ENCODE peak calls at places on chromosomes 16 and 17, in six cellular contexts. One of them, this sample, is unnamed.
A peak's percentile ranks its signal among the peaks of the same experiment; 100 is the strongest.

GRCh38 chr17:79355186-79355585 is 255.7 kb downstream of the RBFOX3 start:
- DNase-seq in NCI-H1930: no peak
- DNase-seq in mesothelial cell of epicardium: no peak
- DNase-seq in CD8-positive, alpha-beta memory T cell: no peak
- DNase-seq in WTC11: no peak
- DNase-seq in NCI-H1694: no peak
- DNase-seq in this sample: no peak

GRCh38 chr17:41681776-41682175 is 6.9 kb upstream of the EIF1 start:
- DNase-seq in NCI-H1930: no peak
- DNase-seq in mesothelial cell of epicardium: no peak
- DNase-seq in CD8-positive, alpha-beta memory T cell: no peak
- DNase-seq in WTC11: no peak
- DNase-seq in NCI-H1694: no peak
- DNase-seq in this sample: no peak

GRCh38 chr16:27920391-27920891 is 143.1 kb downstream of the GSG1L start:
- DNase-seq in NCI-H1930: no peak
- DNase-seq in mesothelial cell of epicardium: no peak
- DNase-seq in CD8-positive, alpha-beta memory T cell: no peak
- DNase-seq in WTC11: peak; percentile 67
- DNase-seq in NCI-H1694: peak; percentile 88
- DNase-seq in this sample: peak; percentile 57

GRCh38 chr17:14325618-14326167 is 24.8 kb downstream of the HS3ST3B1 start:
- DNase-seq in NCI-H1930: no peak
- DNase-seq in mesothelial cell of epicardium: no peak
- DNase-seq in CD8-positive, alpha-beta memory T cell: no peak
- DNase-seq in WTC11: no peak
- DNase-seq in NCI-H1694: no peak
- DNase-seq in this sample: no peak

GRCh38 chr17:38705803-38706624 is 941 bp downstream of the MLLT6 start:
- DNase-seq in NCI-H1930: no peak
- DNase-seq in mesothelial cell of epicardium: no peak
- DNase-seq in CD8-positive, alpha-beta memory T cell: no peak
- DNase-seq in WTC11: peak; percentile 63
- DNase-seq in NCI-H1694: no peak
- DNase-seq in this sample: peak; percentile 77

GRCh38 chr17:82548681-82549303 is 29.3 kb downstream of the FOXK2 start:
- DNase-seq in NCI-H1930: no peak
- DNase-seq in mesothelial cell of epicardium: no peak
- DNase-seq in CD8-positive, alpha-beta memory T cell: no peak
- DNase-seq in WTC11: no peak
- DNase-seq in NCI-H1694: no peak
- DNase-seq in this sample: no peak

GRCh38 chr17:65328567-65328966 is 191.4 kb downstream of the RGS9 start:
- DNase-seq in NCI-H1930: no peak
- DNase-seq in mesothelial cell of epicardium: no peak
- DNase-seq in CD8-positive, alpha-beta memory T cell: no peak
- DNase-seq in WTC11: no peak
- DNase-seq in NCI-H1694: no peak
- DNase-seq in this sample: no peak

GRCh38 chr17:53749178-53749577 is 73.5 kb upstream of the KIF2B start:
- DNase-seq in NCI-H1930: no peak
- DNase-seq in mesothelial cell of epicardium: no peak
- DNase-seq in CD8-positive, alpha-beta memory T cell: no peak
- DNase-seq in WTC11: no peak
- DNase-seq in NCI-H1694: peak; percentile 61
- DNase-seq in this sample: peak; percentile 3

GRCh38 chr17:46772879-46773620 is 45.4 kb downstream of the WNT3 start:
- DNase-seq in NCI-H1930: no peak
- DNase-seq in mesothelial cell of epicardium: no peak
- DNase-seq in CD8-positive, alpha-beta memory T cell: no peak
- DNase-seq in WTC11: peak; percentile 17
- DNase-seq in NCI-H1694: no peak
- DNase-seq in this sample: no peak

GRCh38 chr17:56886288-56886721 is 27.5 kb downstream of the TRIM25 start:
- DNase-seq in NCI-H1930: no peak
- DNase-seq in mesothelial cell of epicardium: no peak
- DNase-seq in CD8-positive, alpha-beta memory T cell: no peak
- DNase-seq in WTC11: no peak
- DNase-seq in NCI-H1694: no peak
- DNase-seq in this sample: no peak

GRCh38 chr17:62172492-62173291 is 107.6 kb upstream of the MED13 start:
- DNase-seq in NCI-H1930: no peak
- DNase-seq in mesothelial cell of epicardium: no peak
- DNase-seq in CD8-positive, alpha-beta memory T cell: no peak
- DNase-seq in WTC11: no peak
- DNase-seq in NCI-H1694: no peak
- DNase-seq in this sample: no peak

GRCh38 chr17:40821536-40821935 is 878 bp downstream of the KRT10 start:
- DNase-seq in NCI-H1930: no peak
- DNase-seq in mesothelial cell of epicardium: no peak
- DNase-seq in CD8-positive, alpha-beta memory T cell: no peak
- DNase-seq in WTC11: no peak
- DNase-seq in NCI-H1694: no peak
- DNase-seq in this sample: no peak

GRCh38 chr17:2796164-2797140 is at the start of gene RAP1GAP2:
- DNase-seq in NCI-H1930: no peak
- DNase-seq in mesothelial cell of epicardium: no peak
- DNase-seq in CD8-positive, alpha-beta memory T cell: peak; percentile 71
- DNase-seq in WTC11: no peak
- DNase-seq in NCI-H1694: no peak
- DNase-seq in this sample: no peak

GRCh38 chr16:51236583-51236982 is 85.5 kb upstream of the SALL1 start:
- DNase-seq in NCI-H1930: no peak
- DNase-seq in mesothelial cell of epicardium: no peak
- DNase-seq in CD8-positive, alpha-beta memory T cell: no peak
- DNase-seq in WTC11: no peak
- DNase-seq in NCI-H1694: no peak
- DNase-seq in this sample: peak; percentile 17

GRCh38 chr17:80007009-80007752 is 28.5 kb downstream of the TBC1D16 start:
- DNase-seq in NCI-H1930: no peak
- DNase-seq in mesothelial cell of epicardium: no peak
- DNase-seq in CD8-positive, alpha-beta memory T cell: no peak
- DNase-seq in WTC11: no peak
- DNase-seq in NCI-H1694: no peak
- DNase-seq in this sample: no peak

GRCh38 chr17:2070241-2071023 is 15.5 kb downstream of the HIC1 start:
- DNase-seq in NCI-H1930: no peak
- DNase-seq in mesothelial cell of epicardium: no peak
- DNase-seq in CD8-positive, alpha-beta memory T cell: no peak
- DNase-seq in WTC11: peak; percentile 58
- DNase-seq in NCI-H1694: no peak
- DNase-seq in this sample: no peak

GRCh38 chr16:6124136-6124535 is 1026.5 kb upstream of the EEF2KMT start:
- DNase-seq in NCI-H1930: no peak
- DNase-seq in mesothelial cell of epicardium: no peak
- DNase-seq in CD8-positive, alpha-beta memory T cell: no peak
- DNase-seq in WTC11: no peak
- DNase-seq in NCI-H1694: no peak
- DNase-seq in this sample: no peak

GRCh38 chr17:44084131-44084538 is 13.6 kb downstream of the G6PC3 start:
- DNase-seq in NCI-H1930: peak; percentile 16
- DNase-seq in mesothelial cell of epicardium: no peak
- DNase-seq in CD8-positive, alpha-beta memory T cell: no peak
- DNase-seq in WTC11: peak; percentile 69
- DNase-seq in NCI-H1694: no peak
- DNase-seq in this sample: no peak

GRCh38 chr17:80760501-80760900 is 215.9 kb downstream of the RPTOR start:
- DNase-seq in NCI-H1930: peak; percentile 77
- DNase-seq in mesothelial cell of epicardium: no peak
- DNase-seq in CD8-positive, alpha-beta memory T cell: no peak
- DNase-seq in WTC11: no peak
- DNase-seq in NCI-H1694: peak; percentile 72
- DNase-seq in this sample: no peak

GRCh38 chr16:52914428-52914827 is 138.3 kb downstream of the CHD9NB start:
- DNase-seq in NCI-H1930: no peak
- DNase-seq in mesothelial cell of epicardium: no peak
- DNase-seq in CD8-positive, alpha-beta memory T cell: no peak
- DNase-seq in WTC11: peak; percentile 36
- DNase-seq in NCI-H1694: no peak
- DNase-seq in this sample: no peak

GRCh38 chr16:63998-64913 is 8.2 kb downstream of the RHBDF1 start:
- DNase-seq in NCI-H1930: no peak
- DNase-seq in mesothelial cell of epicardium: no peak
- DNase-seq in CD8-positive, alpha-beta memory T cell: no peak
- DNase-seq in WTC11: no peak
- DNase-seq in NCI-H1694: no peak
- DNase-seq in this sample: no peak

GRCh38 chr17:7704601-7705268 is at the start of gene EFNB3:
- DNase-seq in NCI-H1930: peak; percentile 41
- DNase-seq in mesothelial cell of epicardium: peak; percentile 65
- DNase-seq in CD8-positive, alpha-beta memory T cell: no peak
- DNase-seq in WTC11: peak; percentile 79
- DNase-seq in NCI-H1694: peak; percentile 65
- DNase-seq in this sample: peak; percentile 77

GRCh38 chr17:2111691-2112090 is 56.8 kb downstream of the HIC1 start:
- DNase-seq in NCI-H1930: no peak
- DNase-seq in mesothelial cell of epicardium: no peak
- DNase-seq in CD8-positive, alpha-beta memory T cell: no peak
- DNase-seq in WTC11: no peak
- DNase-seq in NCI-H1694: no peak
- DNase-seq in this sample: no peak

GRCh38 chr16:75044800-75045361 is 46.1 kb downstream of the ZNRF1 start:
- DNase-seq in NCI-H1930: no peak
- DNase-seq in mesothelial cell of epicardium: no peak
- DNase-seq in CD8-positive, alpha-beta memory T cell: no peak
- DNase-seq in WTC11: no peak
- DNase-seq in NCI-H1694: no peak
- DNase-seq in this sample: no peak

GRCh38 chr16:23082161-23082788 is 67.0 kb downstream of the USP31 start:
- DNase-seq in NCI-H1930: no peak
- DNase-seq in mesothelial cell of epicardium: no peak
- DNase-seq in CD8-positive, alpha-beta memory T cell: no peak
- DNase-seq in WTC11: no peak
- DNase-seq in NCI-H1694: no peak
- DNase-seq in this sample: no peak

GRCh38 chr17:19447085-19447583 is 36.1 kb downstream of the RNF112 start:
- DNase-seq in NCI-H1930: peak; percentile 29
- DNase-seq in mesothelial cell of epicardium: peak; percentile 80
- DNase-seq in CD8-positive, alpha-beta memory T cell: peak; percentile 57
- DNase-seq in WTC11: peak; percentile 80
- DNase-seq in NCI-H1694: peak; percentile 83
- DNase-seq in this sample: peak; percentile 91

GRCh38 chr17:39118674-39119419 is 32.6 kb downstream of the PLXDC1 start:
- DNase-seq in NCI-H1930: no peak
- DNase-seq in mesothelial cell of epicardium: no peak
- DNase-seq in CD8-positive, alpha-beta memory T cell: no peak
- DNase-seq in WTC11: no peak
- DNase-seq in NCI-H1694: no peak
- DNase-seq in this sample: no peak

GRCh38 chr17:72158895-72159885 is 38.4 kb downstream of the SOX9 start:
- DNase-seq in NCI-H1930: no peak
- DNase-seq in mesothelial cell of epicardium: no peak
- DNase-seq in CD8-positive, alpha-beta memory T cell: no peak
- DNase-seq in WTC11: no peak
- DNase-seq in NCI-H1694: peak; percentile 78
- DNase-seq in this sample: no peak

GRCh38 chr17:70929226-70929625 is 759.9 kb downstream of the KCNJ2 start:
- DNase-seq in NCI-H1930: no peak
- DNase-seq in mesothelial cell of epicardium: no peak
- DNase-seq in CD8-positive, alpha-beta memory T cell: no peak
- DNase-seq in WTC11: no peak
- DNase-seq in NCI-H1694: no peak
- DNase-seq in this sample: no peak

GRCh38 chr17:49849711-49850610 is 2.1 kb upstream of the TAC4 start:
- DNase-seq in NCI-H1930: no peak
- DNase-seq in mesothelial cell of epicardium: no peak
- DNase-seq in CD8-positive, alpha-beta memory T cell: no peak
- DNase-seq in WTC11: no peak
- DNase-seq in NCI-H1694: no peak
- DNase-seq in this sample: no peak

GRCh38 chr17:56176101-56176500 is 22.8 kb downstream of the ANKFN1 start:
- DNase-seq in NCI-H1930: no peak
- DNase-seq in mesothelial cell of epicardium: no peak
- DNase-seq in CD8-positive, alpha-beta memory T cell: no peak
- DNase-seq in WTC11: no peak
- DNase-seq in NCI-H1694: no peak
- DNase-seq in this sample: no peak

GRCh38 chr16:20878682-20879147 is 21.4 kb downstream of the DCUN1D3 start:
- DNase-seq in NCI-H1930: no peak
- DNase-seq in mesothelial cell of epicardium: no peak
- DNase-seq in CD8-positive, alpha-beta memory T cell: no peak
- DNase-seq in WTC11: no peak
- DNase-seq in NCI-H1694: no peak
- DNase-seq in this sample: no peak

GRCh38 chr17:59632398-59632797 is 12.7 kb downstream of the CLTC start:
- DNase-seq in NCI-H1930: no peak
- DNase-seq in mesothelial cell of epicardium: no peak
- DNase-seq in CD8-positive, alpha-beta memory T cell: no peak
- DNase-seq in WTC11: no peak
- DNase-seq in NCI-H1694: no peak
- DNase-seq in this sample: no peak

GRCh38 chr17:51435641-51436091 is 175.3 kb downstream of the UTP18 start:
- DNase-seq in NCI-H1930: peak; percentile 62
- DNase-seq in mesothelial cell of epicardium: no peak
- DNase-seq in CD8-positive, alpha-beta memory T cell: peak; percentile 19
- DNase-seq in WTC11: peak; percentile 79
- DNase-seq in NCI-H1694: peak; percentile 75
- DNase-seq in this sample: no peak

GRCh38 chr16:53457670-53458069 is 23.4 kb downstream of the RBL2 start:
- DNase-seq in NCI-H1930: no peak
- DNase-seq in mesothelial cell of epicardium: no peak
- DNase-seq in CD8-positive, alpha-beta memory T cell: peak; percentile 57
- DNase-seq in WTC11: no peak
- DNase-seq in NCI-H1694: no peak
- DNase-seq in this sample: no peak